ENCODE peak calls at places on chromosomes 16 and 17, in ten cellular contexts. One of them, this sample, is unnamed.

GRCh38 chr16:11841026-11841425 is 10.3 kb downstream of the RSL1D1 start:
- DNase-seq in astrocyte of the spinal cord: no peak
- DNase-seq in psoas muscle: no peak
- DNase-seq in left colon: no peak
- DNase-seq in stimulated activated CD4-positive, alpha-beta T cell treated with anti-CD3 and anti-CD28 coated beads, Interleukin-12 subunit alpha, Interleukin-12 subunit beta, amount 100 ng/mL, for 4 hours: no peak
- DNase-seq in HL-60: no peak
- DNase-seq in HS-27A: no peak
- DNase-seq in Right ventricle myocardium superior: no peak
- DNase-seq in T-cell: no peak
- DNase-seq in activated CD4-positive, alpha-beta T cell treated with anti-CD3 and anti-CD28 coated beads, Interleukin-2, amount 50 U/mL, for 48 hours: no peak
- DNase-seq in this sample: no peak

GRCh38 chr17:6461792-6462524 is 17.7 kb downstream of the PIMREG start:
- DNase-seq in HL-60: no peak
- DNase-seq in activated CD4-positive, alpha-beta T cell treated with anti-CD3 and anti-CD28 coated beads, Interleukin-2, amount 50 U/mL, for 48 hours: peak; percentile 39
- DNase-seq in astrocyte of the spinal cord: no peak
- DNase-seq in left colon: no peak
- DNase-seq in Right ventricle myocardium superior: no peak
- DNase-seq in stimulated activated CD4-positive, alpha-beta T cell treated with anti-CD3 and anti-CD28 coated beads, Interleukin-12 subunit alpha, Interleukin-12 subunit beta, amount 100 ng/mL, for 4 hours: no peak
- DNase-seq in psoas muscle: no peak
- DNase-seq in T-cell: no peak
- DNase-seq in HS-27A: no peak
- DNase-seq in this sample: no peak

GRCh38 chr16:12260647-12261262 is 284.2 kb downstream of the SNX29 start:
- DNase-seq in stimulated activated CD4-positive, alpha-beta T cell treated with anti-CD3 and anti-CD28 coated beads, Interleukin-12 subunit alpha, Interleukin-12 subunit beta, amount 100 ng/mL, for 4 hours: no peak
- DNase-seq in HL-60: no peak
- DNase-seq in HS-27A: no peak
- DNase-seq in astrocyte of the spinal cord: peak; percentile 35
- DNase-seq in psoas muscle: no peak
- DNase-seq in left colon: no peak
- DNase-seq in T-cell: no peak
- DNase-seq in Right ventricle myocardium superior: no peak
- DNase-seq in activated CD4-positive, alpha-beta T cell treated with anti-CD3 and anti-CD28 coated beads, Interleukin-2, amount 50 U/mL, for 48 hours: no peak
- DNase-seq in this sample: peak; percentile 71

GRCh38 chr17:82936768-82937171 is 96.9 kb upstream of the ZNF750 start:
- DNase-seq in psoas muscle: peak; percentile 34
- DNase-seq in T-cell: no peak
- DNase-seq in astrocyte of the spinal cord: no peak
- DNase-seq in Right ventricle myocardium superior: peak; percentile 32
- DNase-seq in activated CD4-positive, alpha-beta T cell treated with anti-CD3 and anti-CD28 coated beads, Interleukin-2, amount 50 U/mL, for 48 hours: no peak
- DNase-seq in stimulated activated CD4-positive, alpha-beta T cell treated with anti-CD3 and anti-CD28 coated beads, Interleukin-12 subunit alpha, Interleukin-12 subunit beta, amount 100 ng/mL, for 4 hours: no peak
- DNase-seq in HS-27A: no peak
- DNase-seq in left colon: no peak
- DNase-seq in HL-60: no peak
- DNase-seq in this sample: no peak

GRCh38 chr17:28412131-28412530 is 6.1 kb upstream of the SLC46A1 start:
- DNase-seq in psoas muscle: no peak
- DNase-seq in left colon: no peak
- DNase-seq in Right ventricle myocardium superior: no peak
- DNase-seq in T-cell: no peak
- DNase-seq in activated CD4-positive, alpha-beta T cell treated with anti-CD3 and anti-CD28 coated beads, Interleukin-2, amount 50 U/mL, for 48 hours: no peak
- DNase-seq in HL-60: no peak
- DNase-seq in HS-27A: no peak
- DNase-seq in astrocyte of the spinal cord: no peak
- DNase-seq in stimulated activated CD4-positive, alpha-beta T cell treated with anti-CD3 and anti-CD28 coated beads, Interleukin-12 subunit alpha, Interleukin-12 subunit beta, amount 100 ng/mL, for 4 hours: no peak
- DNase-seq in this sample: no peak

GRCh38 chr16:81315271-81316175 is 761 bp downstream of the GAN start:
- DNase-seq in activated CD4-positive, alpha-beta T cell treated with anti-CD3 and anti-CD28 coated beads, Interleukin-2, amount 50 U/mL, for 48 hours: peak; percentile 57
- DNase-seq in psoas muscle: peak; percentile 72
- DNase-seq in Right ventricle myocardium superior: peak; percentile 74
- DNase-seq in HL-60: peak; percentile 8
- DNase-seq in astrocyte of the spinal cord: peak; percentile 38
- DNase-seq in left colon: peak; percentile 78
- DNase-seq in stimulated activated CD4-positive, alpha-beta T cell treated with anti-CD3 and anti-CD28 coated beads, Interleukin-12 subunit alpha, Interleukin-12 subunit beta, amount 100 ng/mL, for 4 hours: peak; percentile 52
- DNase-seq in T-cell: peak; percentile 51
- DNase-seq in HS-27A: peak; percentile 5
- DNase-seq in this sample: peak; percentile 34

GRCh38 chr16:35344012-35344762 is 1884.8 kb downstream of the TP53TG3F start:
- DNase-seq in HS-27A: no peak
- DNase-seq in stimulated activated CD4-positive, alpha-beta T cell treated with anti-CD3 and anti-CD28 coated beads, Interleukin-12 subunit alpha, Interleukin-12 subunit beta, amount 100 ng/mL, for 4 hours: no peak
- DNase-seq in psoas muscle: peak; percentile 30
- DNase-seq in astrocyte of the spinal cord: no peak
- DNase-seq in left colon: no peak
- DNase-seq in activated CD4-positive, alpha-beta T cell treated with anti-CD3 and anti-CD28 coated beads, Interleukin-2, amount 50 U/mL, for 48 hours: no peak
- DNase-seq in Right ventricle myocardium superior: no peak
- DNase-seq in HL-60: no peak
- DNase-seq in T-cell: no peak
- DNase-seq in this sample: no peak

GRCh38 chr16:78607465-78607864 is 508.0 kb downstream of the WWOX start:
- DNase-seq in HS-27A: no peak
- DNase-seq in Right ventricle myocardium superior: no peak
- DNase-seq in stimulated activated CD4-positive, alpha-beta T cell treated with anti-CD3 and anti-CD28 coated beads, Interleukin-12 subunit alpha, Interleukin-12 subunit beta, amount 100 ng/mL, for 4 hours: no peak
- DNase-seq in activated CD4-positive, alpha-beta T cell treated with anti-CD3 and anti-CD28 coated beads, Interleukin-2, amount 50 U/mL, for 48 hours: no peak
- DNase-seq in HL-60: no peak
- DNase-seq in left colon: no peak
- DNase-seq in astrocyte of the spinal cord: peak; percentile 0
- DNase-seq in psoas muscle: no peak
- DNase-seq in T-cell: no peak
- DNase-seq in this sample: peak; percentile 8

GRCh38 chr16:16017812-16018211 is 68.4 kb downstream of the ABCC1 start:
- DNase-seq in left colon: no peak
- DNase-seq in stimulated activated CD4-positive, alpha-beta T cell treated with anti-CD3 and anti-CD28 coated beads, Interleukin-12 subunit alpha, Interleukin-12 subunit beta, amount 100 ng/mL, for 4 hours: no peak
- DNase-seq in HL-60: no peak
- DNase-seq in T-cell: no peak
- DNase-seq in Right ventricle myocardium superior: no peak
- DNase-seq in activated CD4-positive, alpha-beta T cell treated with anti-CD3 and anti-CD28 coated beads, Interleukin-2, amount 50 U/mL, for 48 hours: no peak
- DNase-seq in psoas muscle: no peak
- DNase-seq in astrocyte of the spinal cord: no peak
- DNase-seq in HS-27A: no peak
- DNase-seq in this sample: no peak

GRCh38 chr16:87580855-87581261 is 21.4 kb upstream of the JPH3 start:
- DNase-seq in HS-27A: no peak
- DNase-seq in Right ventricle myocardium superior: no peak
- DNase-seq in astrocyte of the spinal cord: peak; percentile 57
- DNase-seq in HL-60: no peak
- DNase-seq in T-cell: no peak
- DNase-seq in left colon: no peak
- DNase-seq in stimulated activated CD4-positive, alpha-beta T cell treated with anti-CD3 and anti-CD28 coated beads, Interleukin-12 subunit alpha, Interleukin-12 subunit beta, amount 100 ng/mL, for 4 hours: no peak
- DNase-seq in activated CD4-positive, alpha-beta T cell treated with anti-CD3 and anti-CD28 coated beads, Interleukin-2, amount 50 U/mL, for 48 hours: no peak
- DNase-seq in psoas muscle: no peak
- DNase-seq in this sample: peak; percentile 81

GRCh38 chr17:73650147-73650546 is 5.9 kb upstream of the SDK2 start:
- DNase-seq in activated CD4-positive, alpha-beta T cell treated with anti-CD3 and anti-CD28 coated beads, Interleukin-2, amount 50 U/mL, for 48 hours: no peak
- DNase-seq in astrocyte of the spinal cord: no peak
- DNase-seq in T-cell: no peak
- DNase-seq in HL-60: no peak
- DNase-seq in Right ventricle myocardium superior: no peak
- DNase-seq in HS-27A: no peak
- DNase-seq in left colon: no peak
- DNase-seq in stimulated activated CD4-positive, alpha-beta T cell treated with anti-CD3 and anti-CD28 coated beads, Interleukin-12 subunit alpha, Interleukin-12 subunit beta, amount 100 ng/mL, for 4 hours: no peak
- DNase-seq in psoas muscle: peak; percentile 15
- DNase-seq in this sample: peak; percentile 60

GRCh38 chr17:333626-334396 is 18.8 kb downstream of the RPH3AL start:
- DNase-seq in HL-60: no peak
- DNase-seq in left colon: peak; percentile 51
- DNase-seq in astrocyte of the spinal cord: peak; percentile 12
- DNase-seq in psoas muscle: peak; percentile 92
- DNase-seq in activated CD4-positive, alpha-beta T cell treated with anti-CD3 and anti-CD28 coated beads, Interleukin-2, amount 50 U/mL, for 48 hours: no peak
- DNase-seq in HS-27A: no peak
- DNase-seq in Right ventricle myocardium superior: peak; percentile 87
- DNase-seq in stimulated activated CD4-positive, alpha-beta T cell treated with anti-CD3 and anti-CD28 coated beads, Interleukin-12 subunit alpha, Interleukin-12 subunit beta, amount 100 ng/mL, for 4 hours: no peak
- DNase-seq in T-cell: no peak
- DNase-seq in this sample: no peak

GRCh38 chr16:84329849-84330684 is 35.4 kb downstream of the WFDC1 start:
- DNase-seq in left colon: no peak
- DNase-seq in psoas muscle: peak; percentile 34
- DNase-seq in HS-27A: no peak
- DNase-seq in Right ventricle myocardium superior: no peak
- DNase-seq in activated CD4-positive, alpha-beta T cell treated with anti-CD3 and anti-CD28 coated beads, Interleukin-2, amount 50 U/mL, for 48 hours: no peak
- DNase-seq in astrocyte of the spinal cord: no peak
- DNase-seq in stimulated activated CD4-positive, alpha-beta T cell treated with anti-CD3 and anti-CD28 coated beads, Interleukin-12 subunit alpha, Interleukin-12 subunit beta, amount 100 ng/mL, for 4 hours: no peak
- DNase-seq in HL-60: no peak
- DNase-seq in T-cell: no peak
- DNase-seq in this sample: no peak

GRCh38 chr17:69031839-69032238 is 28.9 kb downstream of the ABCA9 start:
- DNase-seq in astrocyte of the spinal cord: no peak
- DNase-seq in activated CD4-positive, alpha-beta T cell treated with anti-CD3 and anti-CD28 coated beads, Interleukin-2, amount 50 U/mL, for 48 hours: no peak
- DNase-seq in HS-27A: no peak
- DNase-seq in T-cell: no peak
- DNase-seq in left colon: no peak
- DNase-seq in Right ventricle myocardium superior: no peak
- DNase-seq in HL-60: no peak
- DNase-seq in psoas muscle: no peak
- DNase-seq in stimulated activated CD4-positive, alpha-beta T cell treated with anti-CD3 and anti-CD28 coated beads, Interleukin-12 subunit alpha, Interleukin-12 subunit beta, amount 100 ng/mL, for 4 hours: no peak
- DNase-seq in this sample: no peak

GRCh38 chr16:29745126-29745852 is 501 bp downstream of the C16orf54 start:
- DNase-seq in stimulated activated CD4-positive, alpha-beta T cell treated with anti-CD3 and anti-CD28 coated beads, Interleukin-12 subunit alpha, Interleukin-12 subunit beta, amount 100 ng/mL, for 4 hours: peak; percentile 45
- DNase-seq in astrocyte of the spinal cord: no peak
- DNase-seq in Right ventricle myocardium superior: no peak
- DNase-seq in HS-27A: no peak
- DNase-seq in left colon: peak; percentile 36
- DNase-seq in T-cell: peak; percentile 52
- DNase-seq in activated CD4-positive, alpha-beta T cell treated with anti-CD3 and anti-CD28 coated beads, Interleukin-2, amount 50 U/mL, for 48 hours: peak; percentile 62
- DNase-seq in psoas muscle: no peak
- DNase-seq in HL-60: peak; percentile 63
- DNase-seq in this sample: no peak

GRCh38 chr16:1317479-1318267 is 8.2 kb downstream of the UBE2I start:
- DNase-seq in psoas muscle: no peak
- DNase-seq in left colon: no peak
- DNase-seq in HL-60: no peak
- DNase-seq in T-cell: no peak
- DNase-seq in stimulated activated CD4-positive, alpha-beta T cell treated with anti-CD3 and anti-CD28 coated beads, Interleukin-12 subunit alpha, Interleukin-12 subunit beta, amount 100 ng/mL, for 4 hours: no peak
- DNase-seq in astrocyte of the spinal cord: no peak
- DNase-seq in HS-27A: no peak
- DNase-seq in Right ventricle myocardium superior: no peak
- DNase-seq in activated CD4-positive, alpha-beta T cell treated with anti-CD3 and anti-CD28 coated beads, Interleukin-2, amount 50 U/mL, for 48 hours: no peak
- DNase-seq in this sample: no peak

GRCh38 chr16:79792952-79793351 is 192.4 kb upstream of the MAF start:
- DNase-seq in astrocyte of the spinal cord: no peak
- DNase-seq in HL-60: no peak
- DNase-seq in left colon: peak; percentile 7
- DNase-seq in HS-27A: no peak
- DNase-seq in activated CD4-positive, alpha-beta T cell treated with anti-CD3 and anti-CD28 coated beads, Interleukin-2, amount 50 U/mL, for 48 hours: no peak
- DNase-seq in Right ventricle myocardium superior: no peak
- DNase-seq in psoas muscle: no peak
- DNase-seq in stimulated activated CD4-positive, alpha-beta T cell treated with anti-CD3 and anti-CD28 coated beads, Interleukin-12 subunit alpha, Interleukin-12 subunit beta, amount 100 ng/mL, for 4 hours: no peak
- DNase-seq in T-cell: no peak
- DNase-seq in this sample: no peak

GRCh38 chr16:9670058-9670457 is 512.2 kb downstream of the GRIN2A start:
- DNase-seq in left colon: no peak
- DNase-seq in astrocyte of the spinal cord: no peak
- DNase-seq in activated CD4-positive, alpha-beta T cell treated with anti-CD3 and anti-CD28 coated beads, Interleukin-2, amount 50 U/mL, for 48 hours: no peak
- DNase-seq in Right ventricle myocardium superior: no peak
- DNase-seq in T-cell: no peak
- DNase-seq in psoas muscle: no peak
- DNase-seq in stimulated activated CD4-positive, alpha-beta T cell treated with anti-CD3 and anti-CD28 coated beads, Interleukin-12 subunit alpha, Interleukin-12 subunit beta, amount 100 ng/mL, for 4 hours: no peak
- DNase-seq in HS-27A: no peak
- DNase-seq in HL-60: no peak
- DNase-seq in this sample: no peak

GRCh38 chr16:12449795-12450194 is 353.9 kb downstream of the CPPED1 start:
- DNase-seq in Right ventricle myocardium superior: no peak
- DNase-seq in HS-27A: no peak
- DNase-seq in HL-60: no peak
- DNase-seq in left colon: no peak
- DNase-seq in T-cell: no peak
- DNase-seq in astrocyte of the spinal cord: no peak
- DNase-seq in activated CD4-positive, alpha-beta T cell treated with anti-CD3 and anti-CD28 coated beads, Interleukin-2, amount 50 U/mL, for 48 hours: peak; percentile 37
- DNase-seq in stimulated activated CD4-positive, alpha-beta T cell treated with anti-CD3 and anti-CD28 coated beads, Interleukin-12 subunit alpha, Interleukin-12 subunit beta, amount 100 ng/mL, for 4 hours: no peak
- DNase-seq in psoas muscle: no peak
- DNase-seq in this sample: no peak

GRCh38 chr16:47928008-47928407 is 227.8 kb downstream of the ABCC12 start:
- DNase-seq in HS-27A: no peak
- DNase-seq in T-cell: no peak
- DNase-seq in Right ventricle myocardium superior: no peak
- DNase-seq in astrocyte of the spinal cord: no peak
- DNase-seq in HL-60: no peak
- DNase-seq in activated CD4-positive, alpha-beta T cell treated with anti-CD3 and anti-CD28 coated beads, Interleukin-2, amount 50 U/mL, for 48 hours: no peak
- DNase-seq in left colon: peak; percentile 5
- DNase-seq in psoas muscle: no peak
- DNase-seq in stimulated activated CD4-positive, alpha-beta T cell treated with anti-CD3 and anti-CD28 coated beads, Interleukin-12 subunit alpha, Interleukin-12 subunit beta, amount 100 ng/mL, for 4 hours: no peak
- DNase-seq in this sample: no peak

GRCh38 chr17:60439501-60439900 is 17.2 kb downstream of the CHCT1 start:
- DNase-seq in psoas muscle: no peak
- DNase-seq in stimulated activated CD4-positive, alpha-beta T cell treated with anti-CD3 and anti-CD28 coated beads, Interleukin-12 subunit alpha, Interleukin-12 subunit beta, amount 100 ng/mL, for 4 hours: no peak
- DNase-seq in HL-60: no peak
- DNase-seq in activated CD4-positive, alpha-beta T cell treated with anti-CD3 and anti-CD28 coated beads, Interleukin-2, amount 50 U/mL, for 48 hours: no peak
- DNase-seq in T-cell: no peak
- DNase-seq in astrocyte of the spinal cord: peak; percentile 12
- DNase-seq in Right ventricle myocardium superior: no peak
- DNase-seq in HS-27A: no peak
- DNase-seq in left colon: no peak
- DNase-seq in this sample: no peak

GRCh38 chr17:82690786-82691489 is 7.6 kb downstream of the RAB40B start:
- DNase-seq in T-cell: no peak
- DNase-seq in HS-27A: no peak
- DNase-seq in astrocyte of the spinal cord: no peak
- DNase-seq in psoas muscle: peak; percentile 39
- DNase-seq in left colon: no peak
- DNase-seq in HL-60: no peak
- DNase-seq in Right ventricle myocardium superior: no peak
- DNase-seq in activated CD4-positive, alpha-beta T cell treated with anti-CD3 and anti-CD28 coated beads, Interleukin-2, amount 50 U/mL, for 48 hours: no peak
- DNase-seq in stimulated activated CD4-positive, alpha-beta T cell treated with anti-CD3 and anti-CD28 coated beads, Interleukin-12 subunit alpha, Interleukin-12 subunit beta, amount 100 ng/mL, for 4 hours: no peak
- DNase-seq in this sample: no peak

GRCh38 chr16:88424536-88425230 is 28.4 kb upstream of the ZFPM1 start:
- DNase-seq in activated CD4-positive, alpha-beta T cell treated with anti-CD3 and anti-CD28 coated beads, Interleukin-2, amount 50 U/mL, for 48 hours: no peak
- DNase-seq in Right ventricle myocardium superior: no peak
- DNase-seq in stimulated activated CD4-positive, alpha-beta T cell treated with anti-CD3 and anti-CD28 coated beads, Interleukin-12 subunit alpha, Interleukin-12 subunit beta, amount 100 ng/mL, for 4 hours: no peak
- DNase-seq in left colon: no peak
- DNase-seq in astrocyte of the spinal cord: no peak
- DNase-seq in psoas muscle: no peak
- DNase-seq in T-cell: no peak
- DNase-seq in HL-60: no peak
- DNase-seq in HS-27A: no peak
- DNase-seq in this sample: no peak

GRCh38 chr16:85555549-85556455 is 57.3 kb upstream of the GSE1 start:
- DNase-seq in T-cell: peak; percentile 37
- DNase-seq in left colon: peak; percentile 77
- DNase-seq in activated CD4-positive, alpha-beta T cell treated with anti-CD3 and anti-CD28 coated beads, Interleukin-2, amount 50 U/mL, for 48 hours: peak; percentile 45
- DNase-seq in stimulated activated CD4-positive, alpha-beta T cell treated with anti-CD3 and anti-CD28 coated beads, Interleukin-12 subunit alpha, Interleukin-12 subunit beta, amount 100 ng/mL, for 4 hours: no peak
- DNase-seq in astrocyte of the spinal cord: peak; percentile 57
- DNase-seq in HS-27A: no peak
- DNase-seq in psoas muscle: no peak
- DNase-seq in Right ventricle myocardium superior: peak; percentile 57
- DNase-seq in HL-60: no peak
- DNase-seq in this sample: peak; percentile 18

GRCh38 chr16:21159281-21159951 is 942 bp downstream of the LDAF1 start:
- DNase-seq in HL-60: no peak
- DNase-seq in activated CD4-positive, alpha-beta T cell treated with anti-CD3 and anti-CD28 coated beads, Interleukin-2, amount 50 U/mL, for 48 hours: peak; percentile 28
- DNase-seq in Right ventricle myocardium superior: peak; percentile 66
- DNase-seq in stimulated activated CD4-positive, alpha-beta T cell treated with anti-CD3 and anti-CD28 coated beads, Interleukin-12 subunit alpha, Interleukin-12 subunit beta, amount 100 ng/mL, for 4 hours: peak; percentile 13
- DNase-seq in HS-27A: no peak
- DNase-seq in left colon: peak; percentile 62
- DNase-seq in psoas muscle: peak; percentile 59
- DNase-seq in astrocyte of the spinal cord: no peak
- DNase-seq in T-cell: peak; percentile 5
- DNase-seq in this sample: no peak

GRCh38 chr16:5615868-5616642 is 518.5 kb upstream of the EEF2KMT start:
- DNase-seq in HL-60: peak; percentile 25
- DNase-seq in left colon: peak; percentile 77
- DNase-seq in astrocyte of the spinal cord: peak; percentile 17
- DNase-seq in Right ventricle myocardium superior: peak; percentile 55
- DNase-seq in activated CD4-positive, alpha-beta T cell treated with anti-CD3 and anti-CD28 coated beads, Interleukin-2, amount 50 U/mL, for 48 hours: peak; percentile 35
- DNase-seq in HS-27A: no peak
- DNase-seq in psoas muscle: peak; percentile 48
- DNase-seq in T-cell: peak; percentile 0
- DNase-seq in stimulated activated CD4-positive, alpha-beta T cell treated with anti-CD3 and anti-CD28 coated beads, Interleukin-12 subunit alpha, Interleukin-12 subunit beta, amount 100 ng/mL, for 4 hours: peak; percentile 20
- DNase-seq in this sample: peak; percentile 58

GRCh38 chr17:69577098-69577497 is 162.6 kb downstream of the MAP2K6 start:
- DNase-seq in activated CD4-positive, alpha-beta T cell treated with anti-CD3 and anti-CD28 coated beads, Interleukin-2, amount 50 U/mL, for 48 hours: no peak
- DNase-seq in stimulated activated CD4-positive, alpha-beta T cell treated with anti-CD3 and anti-CD28 coated beads, Interleukin-12 subunit alpha, Interleukin-12 subunit beta, amount 100 ng/mL, for 4 hours: no peak
- DNase-seq in HL-60: no peak
- DNase-seq in T-cell: no peak
- DNase-seq in psoas muscle: no peak
- DNase-seq in HS-27A: no peak
- DNase-seq in astrocyte of the spinal cord: no peak
- DNase-seq in Right ventricle myocardium superior: no peak
- DNase-seq in left colon: no peak
- DNase-seq in this sample: no peak

GRCh38 chr17:57478851-57479250 is 222.5 kb downstream of the MSI2 start:
- DNase-seq in left colon: no peak
- DNase-seq in astrocyte of the spinal cord: no peak
- DNase-seq in Right ventricle myocardium superior: no peak
- DNase-seq in HS-27A: no peak
- DNase-seq in HL-60: no peak
- DNase-seq in stimulated activated CD4-positive, alpha-beta T cell treated with anti-CD3 and anti-CD28 coated beads, Interleukin-12 subunit alpha, Interleukin-12 subunit beta, amount 100 ng/mL, for 4 hours: no peak
- DNase-seq in activated CD4-positive, alpha-beta T cell treated with anti-CD3 and anti-CD28 coated beads, Interleukin-2, amount 50 U/mL, for 48 hours: no peak
- DNase-seq in psoas muscle: no peak
- DNase-seq in T-cell: no peak
- DNase-seq in this sample: no peak

This sample was measured in A549.